ENCODE peak calls at places on chromosomes 12 and 14, in seven cellular contexts. E, J, H, T, K, R and N are unnamed samples.

GRCh38 chr12:56029666-56030293 is 8.9 kb downstream of the IKZF4 start:
- DNase-seq in J (peak), K (peak), T (no peak), H (no peak), E (peak), R (peak), N (no peak)

GRCh38 chr12:119803391-119803791 is 73.7 kb downstream of the CIT start:
- DNase-seq in K (no peak), T (no peak), R (peak), E (no peak), H (no peak), J (no peak), N (no peak)

GRCh38 chr12:83826112-83826511 is 1086.5 kb downstream of the SLC6A15 start:
- DNase-seq in T (peak), R (peak), J (no peak), H (no peak), E (peak), K (no peak), N (no peak)

GRCh38 chr12:82124711-82125110 is 233.5 kb downstream of the CCDC59 start:
- DNase-seq in T (no peak), E (no peak), J (no peak), K (no peak), R (no peak), H (no peak), N (no peak)

GRCh38 chr14:31229638-31230229 is 22.1 kb upstream of the HECTD1 start:
- DNase-seq in R (peak), T (no peak), J (peak), E (no peak), K (no peak), H (peak), N (no peak)

GRCh38 chr12:47754881-47755280 is 3.8 kb downstream of the RAPGEF3 start:
- DNase-seq in R (no peak), T (no peak), H (no peak), J (no peak), K (no peak), E (no peak), N (no peak)

GRCh38 chr12:31474751-31475150 is 116.2 kb downstream of the DENND5B start:
- DNase-seq in K (no peak), T (no peak), J (no peak), H (no peak), R (no peak), E (no peak), N (no peak)

GRCh38 chr12:24034894-24035293 is 85.4 kb upstream of the SOX5 start:
- DNase-seq in R (no peak), K (no peak), J (no peak), H (no peak), E (no peak), T (no peak), N (no peak)

GRCh38 chr12:19810213-19810612 is 370.9 kb downstream of the AEBP2 start:
- DNase-seq in R (no peak), E (peak), J (no peak), H (no peak), K (no peak), T (no peak), N (no peak)

GRCh38 chr12:53775478-53776145 is 23.8 kb upstream of the CISTR start:
- DNase-seq in R (no peak), J (no peak), H (peak), K (no peak), T (no peak), E (peak), N (no peak)

GRCh38 chr12:11886339-11886738 is 184.4 kb upstream of the BCL2L14 start:
- DNase-seq in H (no peak), E (peak), R (no peak), J (no peak), T (no peak), K (no peak), N (no peak)

GRCh38 chr14:103522649-103523582 is at the start of gene CKB:
- DNase-seq in J (peak), K (peak), E (no peak), T (no peak), R (peak), H (peak), N (no peak)

GRCh38 chr12:110689601-110690430 is 901 bp upstream of the HVCN1 start:
- DNase-seq in J (no peak), R (peak), E (peak), T (peak), K (no peak), H (no peak), N (peak)

GRCh38 chr12:91492648-91493047 is 310.0 kb upstream of the DCN start:
- DNase-seq in E (peak), T (no peak), J (no peak), H (no peak), K (no peak), R (no peak), N (no peak)

GRCh38 chr12:85029456-85029855 is 6.6 kb downstream of the TSPAN19 start:
- DNase-seq in E (peak), T (no peak), H (no peak), R (peak), K (peak), J (peak), N (no peak)

GRCh38 chr12:3304436-3305135 is 186.4 kb upstream of the PRMT8 start:
- DNase-seq in R (peak), H (no peak), K (no peak), J (peak), T (no peak), E (peak), N (no peak)

GRCh38 chr12:57299514-57300016 is 48.6 kb upstream of the STAC3 start:
- DNase-seq in R (no peak), T (no peak), K (no peak), E (no peak), H (no peak), J (no peak), N (no peak)

GRCh38 chr12:53514626-53515290 is 7.5 kb upstream of the NPFF start:
- DNase-seq in R (no peak), E (no peak), T (no peak), J (no peak), K (peak), H (no peak), N (no peak)

GRCh38 chr14:66804141-66804540 is 296.2 kb downstream of the GPHN start:
- DNase-seq in R (no peak), J (no peak), E (peak), T (no peak), K (no peak), H (no peak), N (no peak)

GRCh38 chr12:38880288-38880687 is 25.1 kb downstream of the CPNE8 start:
- DNase-seq in K (no peak), R (no peak), T (no peak), E (no peak), J (no peak), H (no peak), N (no peak)

GRCh38 chr12:56616244-56616643 is 13.9 kb downstream of the BAZ2A start:
- DNase-seq in J (no peak), E (no peak), K (no peak), H (no peak), T (no peak), R (no peak), N (no peak)

GRCh38 chr12:104747956-104748355 is 210.1 kb downstream of the SLC41A2 start:
- DNase-seq in K (peak), T (peak), E (no peak), H (no peak), J (no peak), R (no peak), N (no peak)

GRCh38 chr12:127115468-127116035 is 1151.4 kb upstream of the TMEM132C start:
- DNase-seq in T (no peak), J (no peak), K (no peak), E (no peak), R (no peak), H (no peak), N (no peak)

GRCh38 chr14:67623114-67623513 is 3.4 kb downstream of the ARG2 start:
- DNase-seq in J (no peak), H (no peak), E (peak), R (peak), K (no peak), T (no peak), N (no peak)

GRCh38 chr14:66099931-66100330 is 386.2 kb upstream of the CCDC196 start:
- DNase-seq in E (no peak), R (no peak), J (no peak), K (peak), H (no peak), T (no peak), N (no peak)

GRCh38 chr12:10358131-10358530 is 31.7 kb downstream of the KLRK1 start:
- DNase-seq in R (no peak), H (no peak), J (no peak), E (no peak), T (no peak), K (no peak), N (no peak)

GRCh38 chr14:103562135-103562384 is 397 bp downstream of the BAG5 start:
- DNase-seq in R (no peak), E (peak), H (no peak), J (no peak), T (peak), K (no peak), N (no peak)

GRCh38 chr14:66709292-66709691 is 201.3 kb downstream of the GPHN start:
- DNase-seq in E (peak), H (no peak), T (no peak), J (peak), R (no peak), K (no peak), N (no peak)

GRCh38 chr14:93011650-93012317 is 88.8 kb downstream of the CHGA start:
- DNase-seq in K (no peak), E (no peak), T (no peak), R (no peak), H (no peak), J (no peak), N (no peak)

GRCh38 chr12:109115404-109115757 is 1.0 kb upstream of the ACACB start:
- DNase-seq in R (no peak), J (no peak), K (no peak), E (no peak), H (no peak), T (no peak), N (no peak)

GRCh38 chr14:31172084-31172483 is 35.5 kb downstream of the HECTD1 start:
- DNase-seq in J (no peak), E (no peak), K (no peak), T (no peak), R (no peak), H (no peak), N (no peak)